ENCODE peak calls at places on chromosomes 2 and 18, in five cellular contexts. R, G, F, J and D are unnamed samples.

GRCh38 chr2:202114798-202115197 is 41.7 kb downstream of the KIAA2012 start:
- DNase-seq in R (peak), G (no peak), F (no peak), J (no peak), D (no peak)

GRCh38 chr2:239607795-239608171 is 207.0 kb upstream of the HDAC4 start:
- DNase-seq in R (peak), G (no peak), F (no peak), J (no peak), D (no peak)

GRCh38 chr18:54742654-54743053 is 85.6 kb upstream of the RAB27B start:
- DNase-seq in R (no peak), G (peak), F (no peak), J (peak), D (no peak)

GRCh38 chr2:134002391-134002790 is 251.5 kb upstream of the MGAT5 start:
- DNase-seq in R (no peak), G (no peak), F (no peak), J (no peak), D (no peak)

GRCh38 chr2:241417626-241418025 is 61.5 kb downstream of the FARP2 start:
- DNase-seq in R (no peak), G (no peak), F (no peak), J (no peak), D (no peak)

GRCh38 chr2:222399038-222399783 is 25.1 kb upstream of the SGPP2 start:
- DNase-seq in R (no peak), G (peak), F (no peak), J (no peak), D (no peak)

GRCh38 chr2:131105156-131105949 is at the start of gene PLEKHB2:
- DNase-seq in R (peak), G (peak), F (peak), J (peak), D (peak)

GRCh38 chr2:227183657-227184367 is 19.4 kb downstream of the COL4A3 start:
- DNase-seq in R (no peak), G (peak), F (no peak), J (no peak), D (no peak)

GRCh38 chr2:158662406-158662805 is 132.7 kb upstream of the DAPL1 start:
- DNase-seq in R (no peak), G (no peak), F (no peak), J (no peak), D (no peak)

GRCh38 chr2:119680457-119681195 is 1.6 kb downstream of the TMEM177 start:
- DNase-seq in R (no peak), G (no peak), F (no peak), J (no peak), D (no peak)

GRCh38 chr2:15427987-15428386 is 133.1 kb downstream of the NBAS start:
- DNase-seq in R (no peak), G (no peak), F (no peak), J (no peak), D (no peak)

GRCh38 chr2:219406861-219407230 is 11.3 kb upstream of the DES start:
- DNase-seq in R (no peak), G (peak), F (no peak), J (no peak), D (no peak)

GRCh38 chr18:58051765-58052460 is 7.9 kb downstream of the NEDD4L start:
- DNase-seq in R (no peak), G (peak), F (no peak), J (no peak), D (no peak)

GRCh38 chr2:54457326-54458023 is 1.3 kb downstream of the SPTBN1 start:
- DNase-seq in R (no peak), G (peak), F (no peak), J (peak), D (no peak)

GRCh38 chr2:236180831-236181453 is 12.8 kb upstream of the GBX2 start:
- DNase-seq in R (peak), G (peak), F (peak), J (peak), D (no peak)

GRCh38 chr18:55018602-55019001 is 59.3 kb upstream of the CCDC68 start:
- DNase-seq in R (no peak), G (peak), F (no peak), J (no peak), D (no peak)

GRCh38 chr2:20515293-20516220 is 68.7 kb downstream of the RHOB start:
- DNase-seq in R (no peak), G (peak), F (no peak), J (no peak), D (no peak)